ENCODE peak calls at places on chromosome 17, in six cellular contexts. P, C, X, E, Y and G are unnamed samples.

GRCh38 chr17:2796164-2797140 is at the start of gene RAP1GAP2:
- DNase-seq in P (peak; percentile 87), C (peak; percentile 69), X (no peak), E (no peak), Y (peak; percentile 77), G (peak; percentile 70)

GRCh38 chr17:34010534-34010933 is 244.6 kb upstream of the CCL2 start:
- DNase-seq in P (no peak), C (no peak), X (no peak), E (no peak), Y (no peak), G (no peak)

GRCh38 chr17:56486732-56487131 is 106.8 kb upstream of the NOG start:
- DNase-seq in P (no peak), C (no peak), X (no peak), E (no peak), Y (no peak), G (no peak)

GRCh38 chr17:6454495-6455320 is 10.5 kb downstream of the PIMREG start:
- DNase-seq in P (peak; percentile 46), C (no peak), X (no peak), E (no peak), Y (no peak), G (no peak)

GRCh38 chr17:81403671-81404534 is 8.6 kb downstream of the BAHCC1 start:
- DNase-seq in P (no peak), C (no peak), X (no peak), E (no peak), Y (no peak), G (no peak)

GRCh38 chr17:3827124-3827773 is 18.8 kb downstream of the NCBP3 start:
- DNase-seq in P (no peak), C (peak; percentile 65), X (peak; percentile 71), E (peak; percentile 45), Y (no peak), G (no peak)

GRCh38 chr17:77824780-77825280 is 133.7 kb upstream of the TNRC6C start:
- DNase-seq in P (no peak), C (no peak), X (no peak), E (no peak), Y (peak; percentile 48), G (no peak)

GRCh38 chr17:58268774-58269556 is 11.8 kb downstream of the MPO start:
- DNase-seq in P (no peak), C (no peak), X (no peak), E (no peak), Y (no peak), G (no peak)

GRCh38 chr17:82097187-82097918 is 683 bp downstream of the FASN start:
- DNase-seq in P (peak; percentile 70), C (peak; percentile 58), X (peak; percentile 48), E (peak; percentile 37), Y (no peak), G (peak; percentile 54)

GRCh38 chr17:2053380-2054261 is 1.3 kb upstream of the HIC1 start:
- DNase-seq in P (peak; percentile 88), C (peak; percentile 71), X (peak; percentile 59), E (peak; percentile 89), Y (peak; percentile 93), G (peak; percentile 66)

GRCh38 chr17:9809409-9809808 is 12.5 kb downstream of the GSG1L2 start:
- DNase-seq in P (no peak), C (no peak), X (no peak), E (no peak), Y (no peak), G (no peak)

GRCh38 chr17:17516941-17517720 is 20.9 kb upstream of the RASD1 start:
- DNase-seq in P (peak; percentile 25), C (no peak), X (no peak), E (no peak), Y (no peak), G (no peak)

GRCh38 chr17:76901542-76902197 is 33.5 kb downstream of the MGAT5B start:
- DNase-seq in P (no peak), C (no peak), X (no peak), E (no peak), Y (no peak), G (no peak)

GRCh38 chr17:10226930-10227695 is 28.7 kb upstream of the GAS7 start:
- DNase-seq in P (peak; percentile 75), C (peak; percentile 28), X (peak; percentile 19), E (no peak), Y (no peak), G (peak; percentile 43)

GRCh38 chr17:72338847-72339790 is 218.3 kb downstream of the SOX9 start:
- DNase-seq in P (no peak), C (no peak), X (peak; percentile 50), E (no peak), Y (no peak), G (no peak)
- TF ChIP-seq POLR2A in P (no peak), C (no peak), X (no peak), E (no peak), Y (no peak), G (no peak)

GRCh38 chr17:54269886-54270285 is 447.2 kb downstream of the KIF2B start:
- DNase-seq in P (no peak), C (no peak), X (no peak), E (no peak), Y (no peak), G (no peak)

DNA sequence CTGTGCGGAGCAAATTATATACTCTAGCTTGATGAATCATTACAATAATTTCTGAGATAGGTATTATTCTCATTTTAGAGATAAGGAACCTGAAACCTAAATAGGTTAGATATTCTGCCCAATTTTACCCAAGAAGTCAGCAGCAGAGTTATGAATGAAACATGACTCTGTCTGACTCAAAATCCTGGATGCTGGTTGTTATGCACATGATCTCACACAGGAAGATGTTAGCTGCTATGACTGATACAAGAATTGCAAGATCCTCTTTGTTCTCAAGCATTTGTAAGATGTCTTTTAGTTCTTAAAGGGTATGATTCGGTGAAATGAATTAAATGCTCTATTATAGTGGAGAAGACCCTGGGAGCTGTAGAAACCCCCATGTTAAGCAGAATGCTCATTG is 447.8 kb downstream of the KIF2B start:
- DNase-seq in P (no peak), C (no peak), X (no peak), E (no peak), Y (no peak), G (no peak)
- H3K9me3 ChIP-seq in P (no peaks in the 10 kb centered on the region), C (no peaks in the 10 kb centered on the region), X (no peaks in the 10 kb centered on the region), E (no peaks in the 10 kb centered on the region), Y (no peaks in the 10 kb centered on the region), G (no peaks in the 10 kb centered on the region)

GRCh38 chr17:79612468-79613194 is 1.8 kb upstream of the RBFOX3 start:
- DNase-seq in P (peak; percentile 18), C (peak; percentile 31), X (peak; percentile 45), E (no peak), Y (peak; percentile 85), G (no peak)
- TF ChIP-seq CTCF in P (peak; percentile 48), C (peak; percentile 36), X (peak; percentile 23), E (no peak), Y (peak; percentile 76), G (peak; percentile 37)

GRCh38 chr17:50541916-50542688 is 4.9 kb upstream of the SPATA20 start:
- DNase-seq in P (peak; percentile 96), C (peak; percentile 92), X (peak; percentile 88), E (peak; percentile 89), Y (peak; percentile 92), G (peak; percentile 92)
- TF ChIP-seq POLR2A in P (peak; percentile 86), C (no peak), X (peak; percentile 49), E (peak; percentile 64), Y (peak; percentile 13), G (peak; percentile 71)

GRCh38 chr17:22128171-22128570 is 435.8 kb downstream of the KCNJ18 start:
- DNase-seq in P (no peak), C (no peak), X (no peak), E (no peak), Y (no peak), G (no peak)

GRCh38 chr17:22128723-22129122 is 436.4 kb downstream of the KCNJ18 start:
- DNase-seq in P (no peak), C (no peak), X (no peak), E (no peak), Y (no peak), G (no peak)

DNA sequence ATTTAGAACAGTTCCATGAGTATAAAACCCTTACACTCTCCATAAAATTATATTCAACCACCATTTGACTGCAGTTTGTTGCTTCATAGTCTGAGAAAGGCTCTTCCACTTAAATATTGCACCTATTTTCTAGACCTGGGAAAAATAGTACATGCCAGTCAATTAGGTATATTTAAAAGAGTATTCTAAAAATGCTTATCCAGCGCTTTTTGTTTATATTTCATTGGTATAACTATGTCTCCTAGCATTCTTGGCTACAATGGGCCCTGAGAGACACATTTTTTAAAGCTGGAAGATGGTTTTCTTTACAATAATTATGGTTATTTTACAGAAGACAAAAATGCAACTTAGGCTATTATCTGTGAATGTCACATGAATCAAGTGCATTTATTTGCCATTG is 439.4 kb downstream of the KCNJ18 start:
- DNase-seq in P (no peak), C (no peak), X (no peak), E (no peak), Y (no peak), G (no peak)
- H3K9me3 ChIP-seq in P (no peaks in the 10 kb centered on the region), C (peaks cover 5% of the 10 kb centered on the region), X (no peaks in the 10 kb centered on the region), E (no peaks in the 10 kb centered on the region), Y (no peaks in the 10 kb centered on the region), G (no peaks in the 10 kb centered on the region)

DNA sequence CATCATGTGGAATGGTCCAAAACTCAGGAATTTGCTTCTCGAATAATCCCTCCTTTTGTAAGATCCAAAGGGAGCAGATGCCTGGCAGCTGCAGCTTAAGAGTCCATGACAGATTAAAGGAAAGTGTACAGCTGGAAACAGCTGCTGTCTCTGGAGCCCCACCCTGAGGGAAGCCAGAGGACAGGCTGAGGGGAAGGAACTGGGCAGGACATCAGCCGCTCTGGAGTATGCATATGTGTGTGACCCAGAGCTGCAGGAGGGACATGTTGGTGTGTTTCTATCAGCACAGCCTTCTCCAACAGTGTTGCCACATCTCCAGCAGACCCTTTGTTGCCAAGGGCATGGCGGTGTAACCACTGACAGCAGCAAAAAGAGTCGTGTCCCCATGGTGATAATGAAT is 46.2 kb downstream of the CYB561 start:
- DNase-seq in P (peak; percentile 76), C (peak; percentile 40), X (no peak), E (peak; percentile 72), Y (peak; percentile 91), G (no peak)
- TF ChIP-seq CTCF in P (no peak), C (no peak), X (no peak), E (no peak), Y (no peak), G (no peak)

GRCh38 chr17:75724016-75725003 is 3.1 kb downstream of the ITGB4 start:
- DNase-seq in P (no peak), C (no peak), X (no peak), E (no peak), Y (no peak), G (no peak)

GRCh38 chr17:75722542-75723095 is 1.4 kb downstream of the ITGB4 start:
- DNase-seq in P (no peak), C (no peak), X (no peak), E (no peak), Y (no peak), G (no peak)

GRCh38 chr17:75722076-75722475 is 817 bp downstream of the ITGB4 start:
- DNase-seq in P (no peak), C (peak; percentile 61), X (no peak), E (no peak), Y (no peak), G (no peak)

GRCh38 chr17:75721463-75722011 is 278 bp downstream of the ITGB4 start:
- DNase-seq in P (no peak), C (peak; percentile 57), X (no peak), E (no peak), Y (no peak), G (no peak)

GRCh38 chr17:75723201-75723930 is 2.1 kb downstream of the ITGB4 start:
- DNase-seq in P (no peak), C (peak; percentile 77), X (no peak), E (no peak), Y (no peak), G (no peak)
- TF ChIP-seq POLR2A in P (peak; percentile 15), C (peak; percentile 1), X (no peak), E (no peak), Y (peak; percentile 84), G (no peak)